ENCODE peak calls at places on chromosomes 5 and 9, in four cellular contexts. V, G, X and N are unnamed samples.

GRCh38 chr5:124317471-124317870 is 429.0 kb downstream of the ZNF608 start:
- DNase-seq in V (no peak), G (no peak), X (no peak), N (no peak)

GRCh38 chr9:72633966-72634365 is 112.6 kb downstream of the TMC1 start:
- DNase-seq in V (no peak), G (no peak), X (peak; percentile 13), N (no peak)

GRCh38 chr9:112046181-112046580 is 128.9 kb downstream of the SUSD1 start:
- DNase-seq in V (no peak), G (no peak), X (peak; percentile 86), N (no peak)

GRCh38 chr5:154487541-154487940 is 9.5 kb upstream of the HAND1 start:
- DNase-seq in V (no peak), G (no peak), X (no peak), N (no peak)

GRCh38 chr5:96433066-96433447 is at the start of gene PCSK1:
- DNase-seq in V (no peak), G (no peak), X (no peak), N (no peak)

GRCh38 chr5:75667586-75667985 is 49.7 kb downstream of the POC5 start:
- DNase-seq in V (no peak), G (no peak), X (no peak), N (no peak)

GRCh38 chr5:17918373-17919104 is 284.3 kb downstream of the TAF11L14 start:
- DNase-seq in V (no peak), G (no peak), X (no peak), N (no peak)

GRCh38 chr9:589723-590122 is 251.8 kb upstream of the DMRT1 start:
- DNase-seq in V (no peak), G (peak; percentile 23), X (no peak), N (no peak)

GRCh38 chr9:71729816-71730526 is 38.3 kb downstream of the CEMIP2 start:
- DNase-seq in V (no peak), G (no peak), X (peak; percentile 70), N (no peak)

GRCh38 chr5:132411382-132411925 is 41.9 kb downstream of the SLC22A5 start:
- DNase-seq in V (no peak), G (no peak), X (peak; percentile 71), N (peak; percentile 61)

GRCh38 chr9:121598167-121599000 is 53.0 kb upstream of the DAB2IP start:
- DNase-seq in V (no peak), G (no peak), X (peak; percentile 82), N (no peak)

GRCh38 chr9:121599186-121599871 is 52.1 kb upstream of the DAB2IP start:
- DNase-seq in V (no peak), G (no peak), X (peak; percentile 85), N (no peak)

GRCh38 chr9:121596515-121596914 is 54.9 kb upstream of the DAB2IP start:
- DNase-seq in V (no peak), G (no peak), X (no peak), N (no peak)

GRCh38 chr9:121599872-121600585 is 51.4 kb upstream of the DAB2IP start:
- DNase-seq in V (no peak), G (no peak), X (no peak), N (no peak)

DNA sequence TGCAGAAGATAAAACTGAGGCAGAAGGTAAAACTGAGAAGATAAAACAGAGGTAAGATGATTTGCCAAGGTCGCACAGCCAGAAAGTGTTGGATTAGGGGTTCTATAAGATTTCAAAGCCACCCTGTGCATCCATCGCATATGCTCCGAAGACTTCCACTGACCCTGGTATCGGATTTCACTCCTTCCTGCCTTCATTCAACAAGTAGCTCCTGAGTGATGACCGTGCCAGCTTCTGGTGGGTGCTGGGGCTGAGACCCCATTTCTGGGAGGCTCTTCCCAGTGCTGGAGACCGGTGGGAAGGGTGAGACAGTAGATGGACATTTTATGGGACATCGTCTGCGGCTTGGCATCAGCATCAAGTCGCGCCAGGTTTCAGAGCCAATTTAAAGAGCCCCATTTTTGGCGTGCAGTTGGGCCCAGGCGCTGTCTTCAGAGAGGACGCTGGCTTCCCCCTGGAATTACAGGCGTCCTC is 53.7 kb upstream of the DAB2IP start:
- DNase-seq in V (no peak), G (no peak), X (no peak), N (no peak)
- H3K4me1 ChIP-seq in V (peaks cover 8% of the 10 kb centered on the region), G (no peaks in the 10 kb centered on the region), X (peaks cover 13% of the 10 kb centered on the region), N (no peaks in the 10 kb centered on the region)

DNA sequence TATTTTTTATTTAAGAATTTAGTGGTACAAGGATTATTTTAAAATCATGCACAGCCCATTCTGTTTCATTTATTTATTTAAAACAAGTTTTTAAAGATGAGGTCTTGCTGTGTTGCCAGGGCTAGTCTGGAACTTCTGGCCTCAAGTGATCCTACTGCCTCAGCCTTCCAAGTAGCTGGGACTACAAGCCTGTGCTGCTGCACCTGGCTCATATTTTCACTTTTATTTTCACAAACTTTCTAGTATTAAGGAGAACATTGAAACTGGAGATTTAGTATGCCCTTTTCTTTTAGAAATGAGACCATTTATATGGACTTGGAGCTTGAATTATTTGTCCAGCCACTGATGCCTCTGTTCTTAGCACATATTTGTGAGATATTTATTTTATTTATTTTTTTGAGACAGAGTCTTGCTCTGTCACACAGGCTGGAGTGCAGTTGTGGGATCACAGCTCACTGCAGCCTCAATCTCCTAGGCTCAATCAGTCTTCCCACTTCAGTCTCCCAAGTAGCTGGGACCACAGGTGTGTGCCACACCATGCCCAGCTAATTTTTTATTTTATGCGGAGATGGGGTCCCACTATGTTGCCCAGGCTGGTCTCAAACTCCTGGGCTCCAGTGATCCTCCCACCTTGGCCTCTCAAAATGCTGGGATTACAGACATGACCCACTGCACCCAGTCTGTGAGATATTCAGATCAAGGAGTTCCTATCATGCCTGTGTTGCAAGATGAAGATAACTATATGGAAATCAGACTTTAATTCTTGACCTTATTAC is 7.4 kb downstream of the DMXL1 start:
- DNase-seq in V (no peak), G (no peak), X (no peak), N (no peak)
- H3K4me2 ChIP-seq in V (peak overlapping the region; percentile 41), G (no peak overlapping the region), X (no peak overlapping the region), N (no peak overlapping the region)

DNA sequence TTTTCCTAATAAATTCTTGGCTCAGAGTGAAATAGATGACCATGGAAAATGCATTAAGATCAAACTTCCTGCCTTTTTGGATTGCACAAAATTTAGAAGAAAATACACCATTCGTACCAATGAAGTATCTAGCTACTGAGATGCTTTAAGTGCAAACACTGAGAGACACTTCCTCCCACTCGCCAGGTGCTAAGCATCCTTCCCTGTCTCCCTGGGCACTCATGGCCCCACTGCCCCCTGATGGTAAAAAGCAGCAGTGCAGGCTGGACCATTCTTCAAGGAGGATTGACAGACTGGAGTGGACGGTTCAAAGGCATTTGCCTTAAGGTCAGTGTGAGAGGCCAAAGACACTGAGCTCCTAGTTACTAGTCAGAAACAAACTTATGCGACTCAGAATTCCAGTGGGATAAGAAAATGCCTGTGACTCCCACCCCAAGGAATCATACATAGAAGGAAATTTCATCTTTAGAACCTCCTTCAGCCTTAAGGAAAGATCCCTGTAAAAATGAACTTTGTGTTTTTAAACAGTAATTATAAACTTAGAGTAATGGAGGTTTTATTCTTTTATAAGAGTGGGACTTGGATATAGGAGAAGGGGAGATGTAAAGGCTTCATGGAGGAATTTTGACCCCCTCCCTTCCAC is 86.0 kb upstream of the SLC30A5 start:
- DNase-seq in V (peak; percentile 67), G (peak; percentile 72), X (peak; percentile 78), N (peak; percentile 76)
- TF ChIP-seq CTCF in V (peak; percentile 84), G (peak; percentile 95), X (peak; percentile 81), N (peak; percentile 97)

GRCh38 chr9:94935396-94935795 is 208.9 kb downstream of the AOPEP start:
- DNase-seq in V (no peak), G (no peak), X (no peak), N (no peak)

GRCh38 chr9:94936411-94936810 is 209.9 kb downstream of the AOPEP start:
- DNase-seq in V (no peak), G (no peak), X (no peak), N (no peak)

GRCh38 chr9:94933429-94933828 is 206.9 kb downstream of the AOPEP start:
- DNase-seq in V (no peak), G (no peak), X (no peak), N (no peak)

GRCh38 chr9:94932647-94933415 is 206.3 kb downstream of the AOPEP start:
- DNase-seq in V (no peak), G (no peak), X (no peak), N (no peak)

DNA sequence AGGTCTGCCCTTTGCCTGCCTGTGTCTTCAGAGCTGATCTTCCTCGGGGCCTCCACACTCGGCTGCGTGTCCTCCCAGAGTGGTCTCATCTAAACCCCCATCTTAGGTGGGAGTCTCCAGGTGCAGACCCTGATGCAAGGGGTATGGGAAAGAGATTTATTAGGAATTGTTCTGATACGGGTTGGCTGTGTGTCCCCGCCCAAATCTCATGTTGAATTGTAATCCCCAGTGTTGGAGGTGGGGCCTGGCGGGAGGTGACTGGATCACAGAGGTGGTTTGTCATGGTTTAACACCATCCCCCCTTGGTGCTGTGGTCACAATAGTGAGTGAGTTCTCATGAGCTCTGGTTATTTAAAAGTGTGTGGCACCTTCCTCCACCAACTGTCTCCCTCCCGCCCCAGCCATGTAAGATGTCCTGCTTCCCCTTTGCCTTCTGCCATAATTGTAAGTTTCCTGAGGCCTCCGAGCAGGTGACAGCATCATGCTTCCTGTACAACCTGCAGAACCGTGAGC is 208.4 kb downstream of the AOPEP start:
- DNase-seq in V (no peak), G (no peak), X (no peak), N (no peak)
- H3K4me1 ChIP-seq in V (peaks cover 5% of the 10 kb centered on the region), G (no peaks in the 10 kb centered on the region), X (peaks cover 12% of the 10 kb centered on the region), N (no peaks in the 10 kb centered on the region)

GRCh38 chr9:27602107-27602836 is 29.0 kb upstream of the C9orf72 start:
- DNase-seq in V (no peak), G (no peak), X (no peak), N (no peak)

GRCh38 chr9:27600254-27600653 is 27.0 kb upstream of the C9orf72 start:
- DNase-seq in V (no peak), G (no peak), X (no peak), N (no peak)

GRCh38 chr9:27599102-27599501 is 25.8 kb upstream of the C9orf72 start:
- DNase-seq in V (no peak), G (no peak), X (no peak), N (no peak)

GRCh38 chr9:27602954-27603353 is 29.7 kb upstream of the C9orf72 start:
- DNase-seq in V (no peak), G (no peak), X (no peak), N (no peak)

DNA sequence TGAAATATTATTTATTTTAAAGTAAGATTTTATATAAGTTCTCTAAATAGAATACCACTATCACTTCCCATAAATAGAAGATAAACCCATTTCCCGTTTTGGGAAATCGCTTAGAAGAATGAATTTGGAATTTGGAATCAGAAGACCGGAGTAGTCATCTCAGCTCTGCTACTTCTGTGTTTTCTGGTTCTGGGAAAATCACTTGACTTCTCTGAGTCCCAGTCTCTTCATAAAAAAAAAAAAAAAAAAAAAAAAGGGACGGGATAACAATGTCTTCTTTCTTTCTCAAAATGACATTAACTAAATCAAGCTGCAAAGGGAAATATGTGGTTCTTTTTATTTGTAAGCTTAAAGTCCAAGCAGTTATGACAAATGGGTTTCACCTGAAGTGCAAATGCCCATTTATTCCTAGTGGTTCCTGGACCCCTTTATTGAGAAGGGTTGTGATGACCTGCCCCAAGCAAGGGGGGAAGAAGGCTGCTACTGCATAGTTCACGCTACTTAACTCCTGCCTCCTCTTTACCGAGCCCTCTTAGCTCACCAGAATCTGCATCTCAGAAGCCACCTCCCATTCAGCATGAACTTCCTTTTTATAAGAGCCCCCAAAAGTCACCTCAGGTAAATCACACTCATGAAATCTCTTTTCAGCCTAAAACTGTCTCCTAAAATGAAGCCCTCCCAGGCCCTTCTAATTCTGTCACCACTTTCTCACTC is 26.4 kb upstream of the C9orf72 start:
- DNase-seq in V (no peak), G (no peak), X (no peak), N (no peak)
- H3K4me2 ChIP-seq in V (no peak overlapping the region), G (no peak overlapping the region), X (no peak overlapping the region), N (no peak overlapping the region)

GRCh38 chr9:95268681-95269080 is 48.8 kb downstream of the FANCC start:
- DNase-seq in V (peak; percentile 20), G (peak; percentile 24), X (peak; percentile 23), N (peak; percentile 8)
- TF ChIP-seq CTCF in V (peak; percentile 50), G (peak; percentile 64), X (peak; percentile 47), N (peak; percentile 35)